ENCODE peak calls at places on chromosomes 7 and 10, in six cellular contexts. One of them, this sample, is unnamed.
A peak's percentile ranks its signal among the peaks of the same experiment; 100 is the strongest.

GRCh38 chr7:5237286-5237685 is 45.5 kb upstream of the SLC29A4 start:
- DNase-seq in sigmoid colon: peak; percentile 87
- DNase-seq in stomach: peak; percentile 42
- DNase-seq in K562: no peak
- DNase-seq in transverse colon: peak; percentile 49
- DNase-seq in H1: no peak
- DNase-seq in this sample: no peak

GRCh38 chr7:41030673-41031072 is 672.2 kb downstream of the INHBA start:
- DNase-seq in transverse colon: no peak
- DNase-seq in K562: no peak
- DNase-seq in H1: no peak
- DNase-seq in sigmoid colon: no peak
- DNase-seq in stomach: no peak
- DNase-seq in this sample: no peak

GRCh38 chr10:51808187-51808586 is 108.8 kb upstream of the CSTF2T start:
- DNase-seq in H1: no peak
- DNase-seq in K562: no peak
- DNase-seq in sigmoid colon: no peak
- DNase-seq in stomach: no peak
- DNase-seq in transverse colon: peak; percentile 10
- DNase-seq in this sample: no peak

GRCh38 chr7:158763454-158764033 is 58.9 kb upstream of the NCAPG2 start:
- DNase-seq in H1: no peak
- DNase-seq in K562: no peak
- DNase-seq in stomach: no peak
- DNase-seq in transverse colon: peak; percentile 46
- DNase-seq in sigmoid colon: no peak
- DNase-seq in this sample: no peak

GRCh38 chr10:130220251-130221185 is 84.3 kb downstream of the GLRX3 start:
- DNase-seq in H1: no peak
- DNase-seq in K562: no peak
- DNase-seq in transverse colon: no peak
- DNase-seq in stomach: no peak
- DNase-seq in sigmoid colon: peak; percentile 48
- DNase-seq in this sample: no peak

GRCh38 chr10:100970914-100971811 is 1.9 kb downstream of the SEMA4G start:
- DNase-seq in stomach: peak; percentile 51
- DNase-seq in sigmoid colon: peak; percentile 41
- DNase-seq in K562: no peak
- DNase-seq in transverse colon: peak; percentile 81
- DNase-seq in H1: no peak
- DNase-seq in this sample: no peak

GRCh38 chr7:142584765-142585164 is 164.5 kb upstream of the PRSS1 start:
- DNase-seq in H1: no peak
- DNase-seq in transverse colon: no peak
- DNase-seq in stomach: no peak
- DNase-seq in K562: no peak
- DNase-seq in sigmoid colon: no peak
- DNase-seq in this sample: no peak

GRCh38 chr7:40815512-40815911 is 680.7 kb downstream of the SUGCT start:
- DNase-seq in stomach: no peak
- DNase-seq in H1: no peak
- DNase-seq in transverse colon: no peak
- DNase-seq in sigmoid colon: no peak
- DNase-seq in K562: no peak
- DNase-seq in this sample: no peak

GRCh38 chr10:123965973-123966895 is 74.6 kb upstream of the CPXM2 start:
- DNase-seq in stomach: no peak
- DNase-seq in sigmoid colon: no peak
- DNase-seq in transverse colon: no peak
- DNase-seq in K562: no peak
- DNase-seq in H1: no peak
- DNase-seq in this sample: no peak

GRCh38 chr10:21296575-21297355 is 228.7 kb downstream of the SKIDA1 start:
- DNase-seq in sigmoid colon: peak; percentile 53
- DNase-seq in H1: no peak
- DNase-seq in stomach: no peak
- DNase-seq in K562: no peak
- DNase-seq in transverse colon: no peak
- DNase-seq in this sample: no peak

GRCh38 chr10:21293518-21294356 is 231.7 kb downstream of the SKIDA1 start:
- DNase-seq in K562: no peak
- DNase-seq in transverse colon: no peak
- DNase-seq in H1: no peak
- DNase-seq in sigmoid colon: no peak
- DNase-seq in stomach: no peak
- DNase-seq in this sample: no peak

GRCh38 chr10:21297525-21298383 is 227.7 kb downstream of the SKIDA1 start:
- DNase-seq in transverse colon: no peak
- DNase-seq in stomach: no peak
- DNase-seq in H1: no peak
- DNase-seq in K562: no peak
- DNase-seq in sigmoid colon: no peak
- DNase-seq in this sample: no peak

GRCh38 chr10:21290499-21291160 is 234.9 kb downstream of the SKIDA1 start:
- DNase-seq in transverse colon: no peak
- DNase-seq in K562: no peak
- DNase-seq in sigmoid colon: no peak
- DNase-seq in stomach: no peak
- DNase-seq in H1: no peak
- DNase-seq in this sample: no peak

DNA sequence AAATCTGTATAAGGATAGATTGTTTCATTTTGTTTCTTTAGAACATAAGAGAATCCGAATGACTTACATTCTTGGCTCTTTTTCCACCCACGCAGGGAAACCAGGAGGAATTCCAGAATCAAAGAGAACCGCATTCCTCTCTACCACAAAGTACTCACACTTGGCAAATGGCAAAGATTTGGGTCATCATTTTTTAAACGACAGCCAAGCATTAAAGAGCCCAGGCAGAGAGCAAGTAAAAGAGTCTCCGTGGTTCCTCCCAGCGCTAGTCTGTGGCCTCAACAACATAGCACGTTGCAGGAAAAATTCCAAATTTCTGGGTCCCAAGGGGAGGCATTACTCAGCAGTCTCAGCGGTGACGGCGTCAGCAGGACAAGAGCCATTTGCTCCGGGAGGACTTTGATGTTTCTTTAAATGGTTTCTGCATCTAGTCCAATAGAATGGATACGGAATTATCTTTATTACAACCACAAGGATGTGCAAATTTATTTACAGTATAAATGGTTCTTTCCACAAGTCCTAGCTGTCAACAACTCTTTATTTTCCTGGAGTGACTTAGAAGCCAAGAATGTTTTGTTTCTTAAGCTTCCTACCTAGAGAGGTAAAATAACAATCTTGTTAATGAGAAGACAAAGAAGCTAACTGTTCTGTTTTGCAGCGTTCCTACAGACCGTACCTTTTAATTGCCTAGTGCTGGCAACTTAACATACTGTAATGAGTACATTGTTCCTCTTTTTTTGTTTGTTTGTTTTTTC is 232.5 kb downstream of the SKIDA1 start:
- DNase-seq in transverse colon: peak; percentile 13
- DNase-seq in K562: no peak
- DNase-seq in stomach: no peak
- DNase-seq in H1: no peak
- DNase-seq in sigmoid colon: peak; percentile 74
- DNase-seq in this sample: peak; percentile 86
- TF ChIP-seq POLR2AphosphoS5 in transverse colon: peak; percentile 22
- TF ChIP-seq POLR2AphosphoS5 in K562: no peak
- TF ChIP-seq POLR2AphosphoS5 in stomach: no peak
- TF ChIP-seq POLR2AphosphoS5 in H1: no peak
- TF ChIP-seq POLR2AphosphoS5 in sigmoid colon: peak; percentile 41
- TF ChIP-seq POLR2AphosphoS5 in this sample: peak; percentile 43

GRCh38 chr7:48165157-48165556 is 6.1 kb upstream of the ABCA13 start:
- DNase-seq in H1: no peak
- DNase-seq in sigmoid colon: no peak
- DNase-seq in transverse colon: no peak
- DNase-seq in K562: no peak
- DNase-seq in stomach: no peak
- DNase-seq in this sample: no peak
- TF ChIP-seq POLR2AphosphoS5 in H1: no peak
- TF ChIP-seq POLR2AphosphoS5 in sigmoid colon: no peak
- TF ChIP-seq POLR2AphosphoS5 in transverse colon: no peak
- TF ChIP-seq POLR2AphosphoS5 in K562: no peak
- TF ChIP-seq POLR2AphosphoS5 in stomach: no peak
- TF ChIP-seq POLR2AphosphoS5 in this sample: no peak

DNA sequence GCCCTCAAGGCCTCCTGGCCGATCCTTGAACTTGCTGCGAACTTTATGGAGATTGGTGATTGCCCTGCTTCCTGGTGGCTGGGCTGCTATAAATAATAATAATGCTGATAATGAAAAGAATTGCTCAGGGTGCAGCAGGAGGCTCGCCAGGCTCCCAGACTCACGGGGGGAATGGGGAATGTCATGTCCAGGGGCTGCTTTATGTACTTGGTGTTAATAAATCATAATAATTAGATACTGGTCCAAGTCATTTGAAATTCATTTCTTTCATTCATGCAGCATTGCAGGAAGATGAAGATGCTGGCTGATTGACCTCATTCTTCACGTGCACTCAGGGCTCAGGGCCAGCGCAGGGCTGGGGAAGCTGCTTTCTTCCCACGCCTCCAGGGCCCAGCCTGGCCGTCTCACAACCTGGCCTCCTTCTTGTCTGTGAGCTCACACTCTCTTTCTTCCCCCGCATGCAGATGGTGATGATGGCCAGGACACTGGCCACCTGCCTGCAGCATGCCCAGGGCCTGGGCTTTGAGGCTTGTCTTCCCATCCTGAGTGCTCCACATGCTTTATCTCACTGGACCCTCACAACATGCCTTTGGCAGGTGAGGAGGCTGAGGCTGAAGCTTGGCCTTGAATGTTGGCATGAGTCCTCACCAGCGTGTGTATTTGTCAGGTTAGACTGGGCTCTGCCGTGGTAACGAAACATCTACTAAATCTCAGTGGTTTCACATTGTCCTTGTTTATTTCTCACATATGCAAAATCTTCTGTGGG is 138.4 kb upstream of the TNS3 start:
- DNase-seq in sigmoid colon: peak; percentile 96
- DNase-seq in K562: no peak
- DNase-seq in stomach: peak; percentile 25
- DNase-seq in H1: no peak
- DNase-seq in transverse colon: peak; percentile 56
- DNase-seq in this sample: no peak
- TF ChIP-seq POLR2AphosphoS5 in sigmoid colon: peak; percentile 88
- TF ChIP-seq POLR2AphosphoS5 in K562: no peak
- TF ChIP-seq POLR2AphosphoS5 in stomach: peak; percentile 34
- TF ChIP-seq POLR2AphosphoS5 in H1: no peak
- TF ChIP-seq POLR2AphosphoS5 in transverse colon: peak; percentile 93
- TF ChIP-seq POLR2AphosphoS5 in this sample: no peak

GRCh38 chr10:14592566-14592965 is 182.1 kb downstream of the FAM107B start:
- DNase-seq in K562: no peak
- DNase-seq in stomach: no peak
- DNase-seq in sigmoid colon: no peak
- DNase-seq in transverse colon: no peak
- DNase-seq in H1: no peak
- DNase-seq in this sample: no peak

GRCh38 chr10:14594878-14595525 is 179.7 kb downstream of the FAM107B start:
- DNase-seq in H1: no peak
- DNase-seq in K562: no peak
- DNase-seq in transverse colon: no peak
- DNase-seq in sigmoid colon: no peak
- DNase-seq in stomach: no peak
- DNase-seq in this sample: no peak

GRCh38 chr10:14595526-14596182 is 179.0 kb downstream of the FAM107B start:
- DNase-seq in sigmoid colon: no peak
- DNase-seq in K562: no peak
- DNase-seq in transverse colon: no peak
- DNase-seq in H1: no peak
- DNase-seq in stomach: no peak
- DNase-seq in this sample: no peak

GRCh38 chr10:14593806-14594205 is 180.9 kb downstream of the FAM107B start:
- DNase-seq in sigmoid colon: no peak
- DNase-seq in transverse colon: no peak
- DNase-seq in K562: no peak
- DNase-seq in H1: no peak
- DNase-seq in stomach: no peak
- DNase-seq in this sample: no peak

GRCh38 chr10:14592026-14592425 is 182.7 kb downstream of the FAM107B start:
- DNase-seq in H1: no peak
- DNase-seq in transverse colon: no peak
- DNase-seq in K562: no peak
- DNase-seq in stomach: no peak
- DNase-seq in sigmoid colon: no peak
- DNase-seq in this sample: no peak
- TF ChIP-seq POLR2AphosphoS5 in H1: no peak
- TF ChIP-seq POLR2AphosphoS5 in transverse colon: no peak
- TF ChIP-seq POLR2AphosphoS5 in K562: no peak
- TF ChIP-seq POLR2AphosphoS5 in stomach: no peak
- TF ChIP-seq POLR2AphosphoS5 in sigmoid colon: no peak
- TF ChIP-seq POLR2AphosphoS5 in this sample: no peak

GRCh38 chr10:6219494-6219836 is 16.7 kb downstream of the PFKFB3 start:
- DNase-seq in sigmoid colon: peak; percentile 54
- DNase-seq in stomach: no peak
- DNase-seq in H1: no peak
- DNase-seq in K562: no peak
- DNase-seq in transverse colon: no peak
- DNase-seq in this sample: no peak
- TF ChIP-seq POLR2AphosphoS5 in sigmoid colon: no peak
- TF ChIP-seq POLR2AphosphoS5 in stomach: no peak
- TF ChIP-seq POLR2AphosphoS5 in H1: no peak
- TF ChIP-seq POLR2AphosphoS5 in K562: no peak
- TF ChIP-seq POLR2AphosphoS5 in transverse colon: no peak
- TF ChIP-seq POLR2AphosphoS5 in this sample: no peak

This sample was measured in breast epithelium.